ENCODE peak calls at places on chromosomes 12 and 14, in seven cellular contexts. O, S, W, K, P, H and C are unnamed samples. For H3K4me1, the result is how much of the 10 kb centered on the place peaks cover.

GRCh38 chr12:3658327-3659163 is 94.4 kb downstream of the CRACR2A start:
- DNase-seq in W (peak), P (peak), O (no peak), K (no peak), S (no peak), H (peak), C (peak)

GRCh38 chr14:51963164-51963733 is 26.1 kb upstream of the RTRAF start:
- DNase-seq in P (peak), O (no peak), H (no peak), K (no peak), W (no peak), S (no peak), C (no peak)

GRCh38 chr14:84128025-84128424 is 1401.9 kb upstream of the FLRT2 start:
- DNase-seq in H (no peak), O (no peak), P (peak), S (no peak), K (no peak), W (no peak), C (peak)

GRCh38 chr12:108792361-108793292 is 61.3 kb upstream of the CORO1C start:
- DNase-seq in W (no peak), K (no peak), P (no peak), O (no peak), S (no peak), H (no peak), C (no peak)

GRCh38 chr12:25924535-25925001 is 33.9 kb upstream of the RASSF8 start:
- DNase-seq in P (no peak), W (no peak), H (no peak), O (no peak), K (no peak), S (no peak), C (no peak)

GRCh38 chr14:100617715-100618693 is 30.8 kb upstream of the BEGAIN start:
- DNase-seq in H (peak), K (no peak), W (no peak), O (no peak), P (peak), S (no peak), C (no peak)

GRCh38 chr14:22400590-22401259 is 188.3 kb downstream of the DAD1 start:
- DNase-seq in S (no peak), H (no peak), P (no peak), K (no peak), O (no peak), W (no peak), C (no peak)

GRCh38 chr14:54652188-54652889 is 85.4 kb downstream of the SAMD4A start:
- DNase-seq in P (peak), W (no peak), O (peak), K (peak), H (peak), S (peak), C (peak)

GRCh38 chr14:101962503-101962874 is 1.9 kb upstream of the DYNC1H1 start:
- DNase-seq in S (peak), P (peak), W (peak), H (peak), O (no peak), K (peak), C (no peak)

GRCh38 chr14:74669846-74670245 is 43.0 kb downstream of the AREL1 start:
- DNase-seq in S (no peak), H (no peak), W (no peak), K (no peak), P (no peak), O (no peak), C (no peak)

GRCh38 chr14:26448181-26448855 is 149.5 kb downstream of the NOVA1 start:
- DNase-seq in W (no peak), P (no peak), S (no peak), K (no peak), H (no peak), O (no peak), C (no peak)

GRCh38 chr12:132444957-132445883 is 44.7 kb upstream of the FBRSL1 start:
- DNase-seq in W (peak), P (no peak), S (no peak), O (no peak), H (peak), K (no peak), C (no peak)

GRCh38 chr14:22107734-22108133 is 434.1 kb upstream of the OR4E1 start:
- DNase-seq in O (no peak), H (no peak), W (no peak), S (no peak), P (no peak), K (no peak), C (no peak)

GRCh38 chr14:40656301-40656700 is 950.4 kb upstream of the LRFN5 start:
- DNase-seq in W (no peak), S (no peak), K (no peak), H (no peak), O (no peak), P (no peak), C (no peak)

GRCh38 chr12:122449317-122449716 is 26.8 kb upstream of the CLIP1 start:
- DNase-seq in W (no peak), S (no peak), H (no peak), P (peak), O (no peak), K (no peak), C (peak)

GRCh38 chr14:96162741-96163140 is 41.9 kb upstream of the BDKRB2 start:
- DNase-seq in S (no peak), O (no peak), W (no peak), H (no peak), P (peak), K (no peak), C (no peak)

DNA sequence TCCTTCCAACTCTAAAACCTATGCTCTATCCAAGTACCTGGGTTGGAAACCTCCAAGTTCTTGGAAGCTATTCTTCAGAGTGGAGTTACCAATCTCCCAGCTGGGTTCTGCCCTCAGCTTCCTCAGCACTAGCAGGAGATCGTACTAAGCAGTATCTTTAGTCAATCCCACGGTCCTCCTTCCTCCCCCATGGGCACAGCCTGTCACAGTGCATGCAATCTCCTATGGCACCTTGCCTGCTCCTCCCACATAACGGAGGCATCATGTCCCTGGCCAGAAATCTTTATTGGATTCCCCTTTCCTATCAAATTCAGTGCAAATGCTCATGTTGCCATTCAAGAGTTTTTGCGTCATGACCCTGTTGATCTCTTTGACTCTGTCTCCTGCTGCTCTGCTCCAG is 5.4 kb upstream of the LPAR5 start:
- DNase-seq in H (no peak), K (no peak), O (no peak), S (no peak), P (no peak), W (no peak), C (no peak)
- H3K4me1 ChIP-seq in H (under half), K (under half), O (under half), S (under half), P (under half), W (under half), C (under half)

DNA sequence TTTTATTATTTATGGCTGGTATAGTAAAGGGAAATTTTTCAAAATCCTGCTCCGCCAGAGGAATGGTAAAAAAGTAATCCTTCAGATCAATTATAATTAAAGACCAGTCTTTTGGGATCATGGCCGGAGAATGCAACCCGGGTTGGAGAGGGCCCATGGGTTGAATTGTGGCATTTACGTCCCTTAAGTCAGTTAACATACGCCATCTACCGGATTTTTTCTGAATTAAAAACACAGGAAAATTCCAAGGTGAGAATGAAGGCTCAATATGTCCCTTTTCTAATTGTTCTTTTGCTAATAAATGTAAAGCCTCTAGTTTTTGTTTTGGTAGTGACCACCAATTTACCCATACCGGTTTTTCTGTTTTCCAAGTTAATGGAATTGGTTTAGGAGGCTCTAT is 602.8 kb downstream of the ALG10 start:
- DNase-seq in K (no peak), W (no peak), S (no peak), H (no peak), P (no peak), O (no peak), C (peak)
- TF ChIP-seq CTCF in K (peak), W (peak), S (no peak), H (no peak), P (no peak), O (no peak), C (peak)

DNA sequence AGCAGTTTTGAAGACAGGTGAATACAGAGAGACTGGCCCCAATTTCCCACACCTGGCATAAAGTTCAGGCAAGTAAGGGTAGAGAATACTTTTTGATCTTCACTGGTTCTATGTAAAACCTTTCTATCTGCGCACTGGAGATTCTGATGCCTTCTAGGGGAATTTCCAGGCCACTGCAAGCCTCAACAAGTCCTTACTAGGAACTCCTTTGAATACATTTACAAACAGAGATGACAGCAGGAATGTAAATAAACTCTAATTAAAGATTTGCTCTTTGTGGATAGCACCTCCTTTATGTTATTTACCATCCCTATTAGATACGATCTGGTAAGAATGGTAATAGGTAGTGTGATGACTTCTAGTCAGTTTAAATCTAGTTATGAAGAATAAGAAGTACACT is 69.2 kb downstream of the NTN4 start:
- DNase-seq in W (no peak), K (no peak), S (no peak), O (no peak), P (no peak), H (no peak), C (peak)
- H3K4me3 ChIP-seq in W (no peak), K (no peak), S (no peak), O (no peak), P (no peak), H (no peak), C (no peak)

GRCh38 chr12:99444859-99445316 is 202.7 kb upstream of the GARIN6 start:
- DNase-seq in W (no peak), O (no peak), H (no peak), P (no peak), S (no peak), K (peak), C (no peak)

GRCh38 chr12:99439399-99439798 is 208.2 kb upstream of the GARIN6 start:
- DNase-seq in K (no peak), S (no peak), P (no peak), W (no peak), O (no peak), H (no peak), C (no peak)

GRCh38 chr12:99442758-99443157 is 204.8 kb upstream of the GARIN6 start:
- DNase-seq in K (no peak), P (no peak), S (no peak), W (no peak), H (no peak), O (no peak), C (no peak)
- H3K4me1 ChIP-seq in K (under half), P (under half), S (under half), W (under half), H (under half), O (under half), C (under half)

DNA sequence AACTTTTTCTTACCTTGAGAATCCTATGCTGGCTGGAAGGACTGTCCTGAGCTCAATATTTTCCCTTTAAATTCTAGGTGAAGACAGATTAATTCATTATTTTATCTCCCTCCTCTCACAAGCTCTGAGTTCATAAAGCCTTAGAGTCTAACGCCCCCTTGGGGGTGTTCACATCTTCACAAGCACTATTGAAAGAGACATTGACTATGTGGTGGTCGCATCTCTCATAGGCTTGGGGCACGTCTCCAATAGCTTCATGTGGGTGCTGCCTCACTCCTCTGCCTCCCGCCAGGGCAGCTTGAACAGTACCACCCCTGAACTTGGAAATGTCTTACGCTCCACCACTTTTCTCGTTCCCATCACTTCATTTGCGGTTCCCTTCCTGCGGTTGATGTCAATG is 106.2 kb downstream of the UNC79 start:
- DNase-seq in W (no peak), P (no peak), S (no peak), H (no peak), O (no peak), K (no peak), C (no peak)
- TF ChIP-seq CTCF in W (peak), P (no peak), S (no peak), H (no peak), O (no peak), K (no peak), C (no peak)

DNA sequence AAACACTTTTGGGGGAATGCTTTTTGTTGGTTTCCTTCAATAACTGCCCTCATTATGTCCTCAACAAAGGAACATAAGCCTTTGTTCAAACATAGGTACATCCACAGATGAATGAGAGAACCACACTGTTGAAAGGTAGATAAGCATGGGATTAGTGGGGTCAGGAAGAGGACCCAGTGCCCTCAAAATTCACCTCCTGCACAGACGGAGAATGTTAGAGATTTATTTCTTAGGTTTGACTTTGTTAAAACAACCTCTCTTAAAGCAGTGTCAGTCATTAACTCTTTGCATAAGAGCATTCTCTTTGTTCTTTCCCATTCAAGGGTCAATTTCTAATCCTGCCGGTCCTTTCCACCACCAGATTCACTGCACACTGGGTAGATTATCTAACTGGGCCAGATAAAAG is 6.7 kb downstream of the AMDHD1 start:
- DNase-seq in O (no peak), H (no peak), W (no peak), S (no peak), P (no peak), K (no peak), C (no peak)
- H3K4me3 ChIP-seq in O (no peak), H (no peak), W (no peak), S (no peak), P (no peak), K (no peak), C (no peak)

GRCh38 chr12:97977870-97978269 is 515.3 kb downstream of the RMST start:
- DNase-seq in K (no peak), H (no peak), O (no peak), S (no peak), W (no peak), P (no peak), C (no peak)
- H3K4me1 ChIP-seq in K (under half), H (under half), O (under half), S (under half), W (under half), P (under half), C (under half)